ENCODE peak calls at places on chromosomes 16 and 17, in four cellular contexts. J is heart left ventricle; Q is right lobe of liver; F is effector memory CD4-positive, alpha-beta T cell. Y is an unnamed sample.

GRCh38 chr16:30430428-30430970 is 669 bp upstream of the DCTPP1 start:
- DNase-seq in J (no peak), Q (no peak), F (no peak), Y (no peak)

GRCh38 chr17:3801043-3801746 is at the start of gene ITGAE:
- DNase-seq in J (no peak), Q (no peak), F (no peak), Y (no peak)

GRCh38 chr16:84254080-84254479 is 14.3 kb upstream of the KCNG4 start:
- DNase-seq in J (no peak), Q (no peak), F (no peak), Y (no peak)

GRCh38 chr17:17315142-17315821 is 12.1 kb downstream of the NT5M start:
- DNase-seq in J (no peak), Q (no peak), F (no peak), Y (no peak)

GRCh38 chr16:87854053-87854906 is 15.0 kb downstream of the SLC7A5 start:
- DNase-seq in J (no peak), Q (peak; percentile 61), F (peak; percentile 70), Y (no peak)

GRCh38 chr16:11688520-11688886 is 20.2 kb downstream of the SNN start:
- DNase-seq in J (no peak), Q (peak; percentile 6), F (no peak), Y (no peak)

GRCh38 chr16:74760007-74760767 is 14.4 kb downstream of the FA2H start:
- DNase-seq in J (no peak), Q (no peak), F (no peak), Y (peak; percentile 47)

GRCh38 chr17:74132354-74132753 is 71.1 kb upstream of the RPL38 start:
- DNase-seq in J (no peak), Q (no peak), F (no peak), Y (no peak)

DNA sequence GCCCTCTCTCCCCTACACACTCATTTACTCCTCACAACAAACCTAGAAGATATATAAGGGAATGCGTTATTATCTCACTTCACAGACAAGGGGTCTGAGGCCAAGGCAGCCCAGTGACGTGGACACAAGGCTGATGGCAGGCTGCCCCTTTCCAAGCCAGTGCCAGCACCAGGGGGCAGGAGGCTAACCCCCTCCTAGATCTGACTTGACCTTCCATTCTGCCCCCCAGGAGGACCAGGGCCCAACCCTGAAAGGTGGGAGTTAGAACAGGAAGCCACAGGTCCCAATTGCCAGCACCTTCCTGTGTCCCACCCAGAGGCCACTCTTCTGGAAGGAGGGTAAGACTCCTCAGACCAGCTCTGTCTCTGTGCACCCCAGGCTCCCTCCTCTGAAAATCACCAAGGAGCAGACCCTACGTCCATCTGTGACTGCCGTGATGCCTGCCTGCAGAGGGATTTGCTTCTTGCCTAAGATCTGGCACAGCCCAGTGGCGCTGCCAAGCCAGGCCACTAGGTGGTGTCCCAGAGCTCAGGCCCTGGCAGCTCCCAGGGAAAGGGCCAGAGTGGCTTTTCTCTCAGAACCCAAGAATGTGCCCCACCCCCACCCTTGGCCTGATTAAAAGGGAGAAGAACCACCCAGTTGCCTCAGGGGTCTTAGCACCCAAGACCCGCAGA is 42.4 kb upstream of the MRPS23 start:
- DNase-seq in J (peak; percentile 93), Q (peak; percentile 86), F (peak; percentile 49), Y (peak; percentile 67)
- H3K4me1 ChIP-seq in J (peaks cover 61% of the 10 kb centered on the region), Q (no peaks in the 10 kb centered on the region), F (peaks cover 5% of the 10 kb centered on the region), Y (no peaks in the 10 kb centered on the region)

GRCh38 chr17:77035526-77035925 is 105.2 kb upstream of the SEC14L1 start:
- DNase-seq in J (no peak), Q (no peak), F (no peak), Y (no peak)

GRCh38 chr17:77036136-77036840 is 104.5 kb upstream of the SEC14L1 start:
- DNase-seq in J (no peak), Q (no peak), F (no peak), Y (no peak)

GRCh38 chr17:77033892-77034404 is 106.8 kb upstream of the SEC14L1 start:
- DNase-seq in J (no peak), Q (no peak), F (no peak), Y (no peak)

GRCh38 chr17:77034677-77035424 is 105.9 kb upstream of the SEC14L1 start:
- DNase-seq in J (no peak), Q (no peak), F (no peak), Y (no peak)

DNA sequence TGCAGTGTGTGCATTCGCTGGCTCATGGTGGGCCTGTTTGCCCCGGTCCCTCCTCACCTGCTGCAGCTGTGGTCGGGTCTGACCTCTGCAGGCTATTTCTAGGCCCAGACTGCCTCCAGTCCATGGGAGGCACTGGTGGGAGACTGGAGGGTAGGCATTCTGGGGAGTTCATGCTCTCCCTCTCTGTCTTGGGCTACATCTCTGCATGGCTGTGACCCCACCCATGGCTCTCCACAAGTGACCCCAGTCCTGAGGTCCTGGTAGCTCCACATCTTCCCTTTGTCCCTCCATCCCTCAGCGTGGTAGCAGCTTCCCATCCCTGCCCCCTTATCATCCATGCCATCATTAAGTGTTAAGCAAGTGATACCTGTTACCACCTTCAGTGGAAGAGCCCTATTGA is 107.8 kb upstream of the SEC14L1 start:
- DNase-seq in J (no peak), Q (no peak), F (no peak), Y (no peak)
- H3K27ac ChIP-seq in J (no peak overlapping the region), Q (no peak overlapping the region), F (no peak overlapping the region), Y (no peak overlapping the region)

GRCh38 chr17:4944163-4944553 is 4.1 kb downstream of the RNF167 start:
- DNase-seq in J (no peak), Q (no peak), F (peak; percentile 33), Y (peak; percentile 66)

GRCh38 chr17:4944554-4945175 is 3.7 kb downstream of the PFN1 start:
- DNase-seq in J (peak; percentile 57), Q (no peak), F (no peak), Y (no peak)

GRCh38 chr17:4940625-4941021 is 555 bp downstream of the RNF167 start:
- DNase-seq in J (no peak), Q (no peak), F (peak; percentile 28), Y (peak; percentile 53)

GRCh38 chr17:4941027-4941610 is 1.1 kb downstream of the RNF167 start:
- DNase-seq in J (no peak), Q (no peak), F (no peak), Y (no peak)

DNA sequence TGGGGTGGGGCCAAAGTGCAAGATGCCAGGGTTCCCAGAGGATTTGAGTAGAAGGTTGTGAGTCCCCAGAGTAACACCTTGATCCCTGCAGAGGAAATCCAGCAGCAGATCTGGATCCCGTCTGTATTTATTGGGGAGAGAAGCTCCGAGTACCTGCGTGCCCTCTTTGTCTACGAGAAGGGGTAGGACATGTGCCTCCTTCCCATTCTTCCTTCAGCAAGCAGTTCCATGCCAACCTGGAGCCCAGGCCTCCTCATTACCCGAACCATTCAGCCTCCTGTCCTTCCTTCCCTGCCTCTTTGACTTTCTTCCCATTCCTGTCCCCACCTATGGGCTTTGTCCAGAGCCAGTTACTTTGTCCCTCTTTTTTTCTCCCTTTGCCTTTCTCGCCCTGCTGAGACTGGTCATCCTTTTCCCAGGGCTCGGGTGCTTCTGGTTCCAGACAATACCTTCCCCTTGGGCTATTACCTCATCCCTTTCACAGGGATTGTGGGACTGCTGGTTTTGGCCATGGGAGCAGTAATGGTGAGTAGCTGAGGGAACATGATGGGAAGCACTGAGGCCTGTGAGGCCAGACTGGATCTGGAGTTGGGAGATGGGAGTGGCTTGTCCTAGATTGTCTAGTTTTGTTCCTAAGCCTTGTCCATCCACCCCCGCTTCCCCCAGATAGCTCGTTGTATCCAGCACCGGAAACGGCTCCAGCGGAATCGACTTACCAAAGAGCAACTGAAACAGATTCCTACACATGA is 2.9 kb downstream of the RNF167 start:
- DNase-seq in J (no peak), Q (no peak), F (no peak), Y (no peak)
- H3K4me1 ChIP-seq in J (peaks cover 25% of the 10 kb centered on the region), Q (no peaks in the 10 kb centered on the region), F (peaks cover 59% of the 10 kb centered on the region), Y (peaks cover 74% of the 10 kb centered on the region)

DNA sequence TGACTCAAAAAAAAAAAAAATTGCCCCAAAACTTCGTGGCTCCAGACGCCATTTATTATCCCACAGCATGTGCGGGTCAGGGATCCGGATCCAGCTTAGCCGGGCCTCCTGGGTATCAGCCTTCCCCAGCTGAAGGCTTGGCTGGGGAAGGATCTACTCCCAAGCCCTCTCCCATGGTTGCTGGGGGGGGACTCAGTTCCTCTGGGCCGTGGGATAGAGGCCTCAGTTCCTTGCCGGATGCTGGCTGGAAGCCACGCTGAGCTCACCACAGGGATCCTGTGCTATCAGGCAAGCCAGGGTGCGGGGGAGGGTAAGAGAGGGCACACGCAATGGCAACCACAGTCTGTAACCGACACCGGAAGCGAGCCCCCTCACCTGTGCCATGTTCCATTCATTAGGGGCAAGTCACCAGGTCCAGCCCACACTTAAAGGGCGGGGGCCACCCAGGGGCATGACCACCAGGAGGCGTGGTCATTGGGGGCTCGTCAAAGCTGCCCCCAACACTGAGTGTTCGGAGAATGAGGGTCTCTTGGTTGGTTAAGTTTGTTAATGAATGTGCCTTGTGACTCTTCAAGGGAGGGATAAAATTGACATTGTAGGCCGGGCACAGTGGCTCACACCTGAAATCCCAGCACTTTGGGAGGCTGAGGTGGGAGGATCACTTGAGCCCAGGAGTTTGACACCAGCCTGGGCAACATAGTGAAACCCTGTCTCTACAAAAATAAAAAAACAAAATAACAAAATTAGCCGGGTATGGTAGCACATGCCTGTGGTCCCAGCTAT is 210.0 kb upstream of the GSE1 start:
- DNase-seq in J (peak; percentile 73), Q (peak; percentile 59), F (no peak), Y (no peak)
- H3K27ac ChIP-seq in J (no peak overlapping the region), Q (no peak overlapping the region), F (no peak overlapping the region), Y (no peak overlapping the region)

GRCh38 chr17:34254146-34254545 is 939 bp upstream of the CCL2 start:
- DNase-seq in J (no peak), Q (no peak), F (no peak), Y (no peak)

GRCh38 chr17:34255841-34256240 is 756 bp downstream of the CCL2 start:
- DNase-seq in J (no peak), Q (no peak), F (no peak), Y (no peak)

GRCh38 chr17:34257299-34257985 is 2.4 kb downstream of the CCL2 start:
- DNase-seq in J (no peak), Q (no peak), F (no peak), Y (no peak)

GRCh38 chr17:34254651-34255380 is at the start of gene CCL2:
- DNase-seq in J (peak; percentile 72), Q (no peak), F (no peak), Y (no peak)

DNA sequence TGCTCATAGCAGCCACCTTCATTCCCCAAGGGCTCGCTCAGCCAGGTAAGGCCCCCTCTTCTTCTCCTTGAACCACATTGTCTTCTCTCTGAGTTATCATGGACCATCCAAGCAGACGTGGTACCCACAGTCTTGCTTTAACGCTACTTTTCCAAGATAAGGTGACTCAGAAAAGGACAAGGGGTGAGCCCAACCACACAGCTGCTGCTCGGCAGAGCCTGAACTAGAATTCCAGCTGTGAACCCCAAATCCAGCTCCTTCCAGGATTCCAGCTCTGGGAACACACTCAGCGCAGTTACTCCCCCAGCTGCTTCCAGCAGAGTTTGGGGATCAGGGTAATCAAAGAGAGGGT is 272 bp downstream of the CCL2 start:
- DNase-seq in J (no peak), Q (no peak), F (no peak), Y (no peak)
- H3K4me1 ChIP-seq in J (peaks cover 52% of the 10 kb centered on the region), Q (peaks cover 4% of the 10 kb centered on the region), F (no peaks in the 10 kb centered on the region), Y (no peaks in the 10 kb centered on the region)